ENCODE peak calls at places on chromosome 6, in five cellular contexts. G is left lung, Y is body of pancreas, L is SK-N-SH treated with all-trans-retinoic acid at 6 μM for 48 hours, W is GM12878. S is an unnamed sample.

GRCh38 chr6:97594834-97595233 is 311.8 kb upstream of the MMS22L start:
- ATAC-seq in W (no peak), Y (no peak), L (peak; percentile 97), G (no peak), S (no peak)

GRCh38 chr6:17714879-17715860 is 8.4 kb upstream of the NUP153 start:
- ATAC-seq in W (peak; percentile 91), L (peak; percentile 91), G (peak; percentile 57), Y (no peak), S (no peak)

GRCh38 chr6:122753688-122754056 is 25.8 kb upstream of the FABP7 start:
- ATAC-seq in G (peak; percentile 83), W (no peak), Y (peak; percentile 81), L (peak; percentile 77), S (no peak)

GRCh38 chr6:45478235-45478634 is 100.5 kb upstream of the SUPT3H start:
- ATAC-seq in G (peak; percentile 24), W (no peak), L (peak; percentile 34), Y (no peak), S (peak; percentile 34)

GRCh38 chr6:43909474-43910148 is 139.6 kb downstream of the VEGFA start:
- ATAC-seq in G (no peak), W (no peak), L (no peak), Y (no peak), S (no peak)

GRCh38 chr6:25051083-25051482 is 115.3 kb upstream of the RIPOR2 start:
- ATAC-seq in W (no peak), Y (no peak), L (no peak), G (no peak), S (no peak)

GRCh38 chr6:167136376-167136775 is 13.5 kb downstream of the CCR6 start:
- ATAC-seq in Y (no peak), G (no peak), W (no peak), L (no peak), S (no peak)

GRCh38 chr6:586553-586952 is 70.3 kb downstream of the HUS1B start:
- ATAC-seq in Y (no peak), L (no peak), W (no peak), G (no peak), S (no peak)

GRCh38 chr6:10554826-10555225 is 33.7 kb downstream of the GCNT2 start:
- ATAC-seq in G (no peak), Y (no peak), W (no peak), L (no peak), S (no peak)

GRCh38 chr6:35674594-35674993 is 14.1 kb downstream of the FKBP5 start:
- ATAC-seq in Y (no peak), W (peak; percentile 36), L (no peak), G (peak; percentile 72), S (no peak)

GRCh38 chr6:121171879-121172278 is 162.4 kb downstream of the TBC1D32 start:
- ATAC-seq in W (no peak), G (no peak), L (no peak), Y (no peak), S (no peak)

GRCh38 chr6:112683926-112684325 is 336.8 kb downstream of the RFPL4B start:
- ATAC-seq in G (no peak), W (no peak), L (peak; percentile 64), Y (no peak), S (no peak)

GRCh38 chr6:18245642-18246041 is 18.7 kb downstream of the DEK start:
- ATAC-seq in L (no peak), Y (no peak), W (peak; percentile 72), G (no peak), S (no peak)

GRCh38 chr6:167978607-167979006 is 18.9 kb upstream of the KIF25 start:
- ATAC-seq in W (no peak), G (no peak), Y (no peak), L (no peak), S (no peak)

GRCh38 chr6:15297895-15298590 is 52.2 kb downstream of the JARID2 start:
- ATAC-seq in L (no peak), Y (no peak), G (peak; percentile 50), W (no peak), S (no peak)

GRCh38 chr6:162706236-162706635 is 21.3 kb downstream of the PRKN start:
- ATAC-seq in G (peak; percentile 65), L (no peak), Y (peak; percentile 59), W (no peak), S (no peak)

GRCh38 chr6:11264100-11264499 is 31.6 kb upstream of the NEDD9 start:
- ATAC-seq in L (no peak), Y (no peak), G (no peak), W (no peak), S (no peak)

GRCh38 chr6:25637946-25638345 is 14.1 kb upstream of the SCGN start:
- ATAC-seq in L (no peak), G (no peak), Y (peak; percentile 81), W (no peak), S (no peak)

GRCh38 chr6:15025416-15025815 is 220.5 kb upstream of the JARID2 start:
- ATAC-seq in Y (no peak), L (no peak), G (no peak), W (no peak), S (no peak)

GRCh38 chr6:125899726-125900182 is 56.8 kb upstream of the HINT3 start:
- ATAC-seq in Y (peak; percentile 89), L (no peak), G (peak; percentile 64), W (peak; percentile 39), S (no peak)

GRCh38 chr6:16244446-16244845 is 6.1 kb downstream of the GMPR start:
- ATAC-seq in Y (peak; percentile 59), L (no peak), G (no peak), W (no peak), S (no peak)

GRCh38 chr6:159093608-159094443 is 49.0 kb upstream of the TAGAP start:
- ATAC-seq in G (no peak), L (no peak), W (no peak), Y (no peak), S (no peak)

GRCh38 chr6:160042014-160042773 is 73.3 kb downstream of the IGF2R start:
- ATAC-seq in G (peak; percentile 69), W (no peak), L (peak; percentile 40), Y (no peak), S (no peak)

GRCh38 chr6:106847116-106847515 is 127.4 kb downstream of the CD24 start:
- ATAC-seq in L (no peak), Y (no peak), W (peak; percentile 63), G (no peak), S (peak; percentile 69)

GRCh38 chr6:111692327-111693164 is 86.9 kb upstream of the TRAF3IP2 start:
- ATAC-seq in L (peak; percentile 35), W (peak; percentile 38), Y (peak; percentile 79), G (no peak), S (no peak)

GRCh38 chr6:127813682-127814027 is 87.2 kb downstream of the THEMIS start:
- ATAC-seq in L (no peak), Y (no peak), G (no peak), W (no peak), S (no peak)

GRCh38 chr6:107321793-107322192 is 137.6 kb downstream of the PDSS2 start:
- ATAC-seq in L (no peak), G (no peak), W (no peak), Y (no peak), S (no peak)

GRCh38 chr6:8102122-8102958 is at the start of gene EEF1E1:
- ATAC-seq in Y (peak; percentile 100), L (peak; percentile 100), W (peak; percentile 99), G (peak; percentile 100), S (peak; percentile 100)

GRCh38 chr6:12114055-12114503 is 102.0 kb downstream of the HIVEP1 start:
- ATAC-seq in G (no peak), L (no peak), Y (no peak), W (peak; percentile 51), S (peak; percentile 68)

GRCh38 chr6:44254957-44255808 is 2.1 kb downstream of the SLC35B2 start:
- ATAC-seq in L (peak; percentile 4), W (peak; percentile 0), Y (no peak), G (no peak), S (no peak)

GRCh38 chr6:30749554-30750378 is 5.4 kb upstream of the IER3 start:
- ATAC-seq in L (no peak), G (no peak), Y (peak; percentile 72), W (no peak), S (no peak)

GRCh38 chr6:158911746-158912158 is 88.2 kb downstream of the RSPH3 start:
- ATAC-seq in Y (no peak), G (peak; percentile 45), L (no peak), W (peak; percentile 66), S (peak; percentile 79)

GRCh38 chr6:128743974-128744765 is 138.8 kb upstream of the LAMA2 start:
- ATAC-seq in L (no peak), Y (no peak), G (no peak), W (no peak), S (no peak)

S was measured in stimulated activated memory B cell treated with anti-CD40 and anti-IgM and Interleukin-4, amounts not matched to agents 10 μg/mL and 1 μg/mL and 100 μg/mL, for 72 hours.